ENCODE peak calls at places on chromosomes 1 and 21, in ten cellular contexts. One of them, this sample, is unnamed.

GRCh38 chr1:177185209-177185608 is 14.5 kb downstream of the BRINP2 start:
- DNase-seq in GDM1: no peak
- DNase-seq in M059J: no peak
- DNase-seq in smooth muscle cell of the brain vasculature: no peak
- DNase-seq in iPS-NIHi11: no peak
- DNase-seq in activated CD8-positive, alpha-beta memory T cell treated with anti-CD3 and anti-CD28 coated beads, Interleukin-2, amount 50 U/mL, for 48 hours: no peak
- DNase-seq in hippocampal formation: no peak
- DNase-seq in ELF-1: no peak
- DNase-seq in hepatic stellate cell: no peak
- DNase-seq in LoVo: no peak
- DNase-seq in this sample: no peak

GRCh38 chr1:95169544-95169943 is 52.4 kb downstream of the TLCD4 start:
- DNase-seq in GDM1: no peak
- DNase-seq in M059J: peak; percentile 72
- DNase-seq in smooth muscle cell of the brain vasculature: no peak
- DNase-seq in iPS-NIHi11: no peak
- DNase-seq in activated CD8-positive, alpha-beta memory T cell treated with anti-CD3 and anti-CD28 coated beads, Interleukin-2, amount 50 U/mL, for 48 hours: no peak
- DNase-seq in hippocampal formation: no peak
- DNase-seq in ELF-1: no peak
- DNase-seq in hepatic stellate cell: no peak
- DNase-seq in LoVo: peak; percentile 85
- DNase-seq in this sample: no peak

GRCh38 chr1:159992161-159992560 is 38.1 kb upstream of the SLAMF9 start:
- DNase-seq in GDM1: no peak
- DNase-seq in M059J: no peak
- DNase-seq in smooth muscle cell of the brain vasculature: no peak
- DNase-seq in iPS-NIHi11: no peak
- DNase-seq in activated CD8-positive, alpha-beta memory T cell treated with anti-CD3 and anti-CD28 coated beads, Interleukin-2, amount 50 U/mL, for 48 hours: no peak
- DNase-seq in hippocampal formation: no peak
- DNase-seq in ELF-1: no peak
- DNase-seq in hepatic stellate cell: no peak
- DNase-seq in LoVo: no peak
- DNase-seq in this sample: no peak

GRCh38 chr1:37240897-37241296 is 206.6 kb upstream of the GRIK3 start:
- DNase-seq in GDM1: no peak
- DNase-seq in M059J: no peak
- DNase-seq in smooth muscle cell of the brain vasculature: no peak
- DNase-seq in iPS-NIHi11: peak; percentile 33
- DNase-seq in activated CD8-positive, alpha-beta memory T cell treated with anti-CD3 and anti-CD28 coated beads, Interleukin-2, amount 50 U/mL, for 48 hours: no peak
- DNase-seq in hippocampal formation: no peak
- DNase-seq in ELF-1: peak; percentile 52
- DNase-seq in hepatic stellate cell: no peak
- DNase-seq in LoVo: no peak
- DNase-seq in this sample: no peak

GRCh38 chr1:108881369-108881768 is 4.6 kb downstream of the GPSM2 start:
- DNase-seq in GDM1: no peak
- DNase-seq in M059J: peak; percentile 22
- DNase-seq in smooth muscle cell of the brain vasculature: no peak
- DNase-seq in iPS-NIHi11: no peak
- DNase-seq in activated CD8-positive, alpha-beta memory T cell treated with anti-CD3 and anti-CD28 coated beads, Interleukin-2, amount 50 U/mL, for 48 hours: no peak
- DNase-seq in hippocampal formation: no peak
- DNase-seq in ELF-1: no peak
- DNase-seq in hepatic stellate cell: no peak
- DNase-seq in LoVo: no peak
- DNase-seq in this sample: peak; percentile 16

GRCh38 chr1:23752909-23753308 is 9.6 kb downstream of the ELOA start:
- DNase-seq in GDM1: no peak
- DNase-seq in M059J: no peak
- DNase-seq in smooth muscle cell of the brain vasculature: no peak
- DNase-seq in iPS-NIHi11: no peak
- DNase-seq in activated CD8-positive, alpha-beta memory T cell treated with anti-CD3 and anti-CD28 coated beads, Interleukin-2, amount 50 U/mL, for 48 hours: no peak
- DNase-seq in hippocampal formation: no peak
- DNase-seq in ELF-1: no peak
- DNase-seq in hepatic stellate cell: no peak
- DNase-seq in LoVo: no peak
- DNase-seq in this sample: no peak

GRCh38 chr1:8337776-8338525 is 20.0 kb downstream of the SLC45A1 start:
- DNase-seq in GDM1: no peak
- DNase-seq in M059J: no peak
- DNase-seq in smooth muscle cell of the brain vasculature: no peak
- DNase-seq in iPS-NIHi11: no peak
- DNase-seq in activated CD8-positive, alpha-beta memory T cell treated with anti-CD3 and anti-CD28 coated beads, Interleukin-2, amount 50 U/mL, for 48 hours: no peak
- DNase-seq in hippocampal formation: no peak
- DNase-seq in ELF-1: no peak
- DNase-seq in hepatic stellate cell: no peak
- DNase-seq in LoVo: no peak
- DNase-seq in this sample: no peak

GRCh38 chr1:207891148-207891547 is 19.8 kb downstream of the CD34 start:
- DNase-seq in GDM1: no peak
- DNase-seq in M059J: peak; percentile 53
- DNase-seq in smooth muscle cell of the brain vasculature: no peak
- DNase-seq in iPS-NIHi11: no peak
- DNase-seq in activated CD8-positive, alpha-beta memory T cell treated with anti-CD3 and anti-CD28 coated beads, Interleukin-2, amount 50 U/mL, for 48 hours: no peak
- DNase-seq in hippocampal formation: no peak
- DNase-seq in ELF-1: no peak
- DNase-seq in hepatic stellate cell: no peak
- DNase-seq in LoVo: no peak
- DNase-seq in this sample: no peak

GRCh38 chr1:23558140-23558871 is 995 bp downstream of the ID3 start:
- DNase-seq in GDM1: no peak
- DNase-seq in M059J: peak; percentile 76
- DNase-seq in smooth muscle cell of the brain vasculature: no peak
- DNase-seq in iPS-NIHi11: no peak
- DNase-seq in activated CD8-positive, alpha-beta memory T cell treated with anti-CD3 and anti-CD28 coated beads, Interleukin-2, amount 50 U/mL, for 48 hours: peak; percentile 73
- DNase-seq in hippocampal formation: no peak
- DNase-seq in ELF-1: no peak
- DNase-seq in hepatic stellate cell: no peak
- DNase-seq in LoVo: peak; percentile 79
- DNase-seq in this sample: peak; percentile 57

GRCh38 chr21:45735259-45736000 is 91.9 kb downstream of the PCBP3 start:
- DNase-seq in GDM1: no peak
- DNase-seq in M059J: no peak
- DNase-seq in smooth muscle cell of the brain vasculature: no peak
- DNase-seq in iPS-NIHi11: no peak
- DNase-seq in activated CD8-positive, alpha-beta memory T cell treated with anti-CD3 and anti-CD28 coated beads, Interleukin-2, amount 50 U/mL, for 48 hours: no peak
- DNase-seq in hippocampal formation: no peak
- DNase-seq in ELF-1: no peak
- DNase-seq in hepatic stellate cell: no peak
- DNase-seq in LoVo: no peak
- DNase-seq in this sample: no peak

GRCh38 chr1:180982424-180982823 is 40.2 kb downstream of the STX6 start:
- DNase-seq in GDM1: no peak
- DNase-seq in M059J: no peak
- DNase-seq in smooth muscle cell of the brain vasculature: no peak
- DNase-seq in iPS-NIHi11: no peak
- DNase-seq in activated CD8-positive, alpha-beta memory T cell treated with anti-CD3 and anti-CD28 coated beads, Interleukin-2, amount 50 U/mL, for 48 hours: no peak
- DNase-seq in hippocampal formation: peak; percentile 66
- DNase-seq in ELF-1: no peak
- DNase-seq in hepatic stellate cell: no peak
- DNase-seq in LoVo: no peak
- DNase-seq in this sample: no peak